ENCODE peak calls at places on chromosomes 3 and 15, in four cellular contexts. S, A, R and W are unnamed samples.
A peak's percentile ranks its signal among the peaks of the same experiment; 100 is the strongest.

GRCh38 chr3:50610181-50610971 is 1.2 kb downstream of the CISH start:
- DNase-seq in S (no peak), R (no peak), A (no peak), W (no peak)

GRCh38 chr3:186953011-186953487 is 22.7 kb downstream of the ST6GAL1 start:
- DNase-seq in A (no peak), R (peak; percentile 79), S (no peak), W (no peak)

GRCh38 chr3:10428393-10429091 is 76.8 kb downstream of the ATP2B2 start:
- DNase-seq in R (no peak), A (no peak), S (no peak), W (no peak)

GRCh38 chr3:113534365-113534764 is 2.0 kb downstream of the SIDT1 start:
- DNase-seq in A (no peak), S (no peak), R (no peak), W (no peak)

GRCh38 chr3:117626577-117626976 is 917.0 kb downstream of the TUSC7 start:
- DNase-seq in A (no peak), R (no peak), S (no peak), W (no peak)

GRCh38 chr3:99648496-99648895 is 10.1 kb downstream of the COL8A1 start:
- DNase-seq in S (no peak), A (no peak), R (no peak), W (no peak)

GRCh38 chr3:169026543-169027181 is 636.9 kb downstream of the MECOM start:
- DNase-seq in R (peak; percentile 96), S (peak; percentile 1), A (no peak), W (no peak)

GRCh38 chr15:89665449-89666146 is 10.3 kb upstream of the KIF7 start:
- DNase-seq in S (no peak), A (no peak), R (peak; percentile 36), W (peak; percentile 50)

GRCh38 chr3:30145281-30145680 is 461.1 kb upstream of the TGFBR2 start:
- DNase-seq in A (no peak), R (no peak), S (no peak), W (no peak)

GRCh38 chr3:143786229-143787199 is 61.8 kb downstream of the SLC9A9 start:
- DNase-seq in A (no peak), S (no peak), R (peak; percentile 47), W (no peak)

GRCh38 chr15:64247906-64248541 is 85.2 kb upstream of the PPIB start:
- DNase-seq in R (peak; percentile 95), S (peak; percentile 93), A (peak; percentile 45), W (peak; percentile 90)

GRCh38 chr3:16181361-16181760 is 6.9 kb downstream of the GALNT15 start:
- DNase-seq in R (no peak), S (no peak), A (no peak), W (no peak)

GRCh38 chr3:59759298-59760169 is 709.7 kb upstream of the CFAP20DC start:
- DNase-seq in S (peak; percentile 9), A (no peak), R (no peak), W (no peak)

GRCh38 chr3:17207019-17207418 is 322.3 kb downstream of the PLCL2 start:
- DNase-seq in A (no peak), R (no peak), S (no peak), W (no peak)

GRCh38 chr3:14338898-14339458 is 63.4 kb upstream of the SLC6A6 start:
- DNase-seq in S (no peak), R (no peak), A (no peak), W (no peak)

GRCh38 chr3:50154476-50154839 is 666 bp upstream of the SEMA3F start:
- DNase-seq in R (peak; percentile 47), S (no peak), A (peak; percentile 42), W (peak; percentile 48)

GRCh38 chr3:115822572-115822971 is 199.3 kb downstream of the GAP43 start:
- DNase-seq in A (no peak), S (peak; percentile 89), R (no peak), W (no peak)

GRCh38 chr3:8822141-8822540 is 52.7 kb upstream of the OXTR start:
- DNase-seq in S (no peak), A (no peak), R (no peak), W (no peak)

GRCh38 chr3:141851411-141851810 is 25.0 kb upstream of the ATP1B3 start:
- DNase-seq in R (peak; percentile 87), S (no peak), A (no peak), W (no peak)

DNA sequence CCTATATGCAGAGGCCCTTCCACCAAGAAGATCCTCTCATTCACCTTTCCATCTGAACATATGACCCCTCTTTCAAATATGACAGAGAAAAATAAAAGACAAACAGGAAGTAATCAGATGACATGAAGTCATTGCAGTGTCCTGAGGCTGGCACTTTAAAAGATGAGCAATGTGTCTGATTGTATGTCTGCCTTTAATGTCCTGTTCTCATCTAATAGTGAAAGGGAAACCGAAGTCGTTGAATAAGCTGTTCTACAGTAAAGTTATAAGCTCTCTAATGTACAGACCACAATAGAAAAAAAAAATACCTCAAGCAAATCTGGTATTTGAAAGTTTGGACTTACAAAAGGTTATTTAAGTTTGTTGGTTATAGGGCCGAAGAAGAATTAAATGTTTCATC is 243.0 kb downstream of the CLSTN2 start:
- DNase-seq in R (no peak), S (no peak), A (no peak), W (no peak)
- H3K27ac ChIP-seq in R (no peak overlapping the region), S (no peak overlapping the region), A (no peak overlapping the region), W (no peak overlapping the region)

DNA sequence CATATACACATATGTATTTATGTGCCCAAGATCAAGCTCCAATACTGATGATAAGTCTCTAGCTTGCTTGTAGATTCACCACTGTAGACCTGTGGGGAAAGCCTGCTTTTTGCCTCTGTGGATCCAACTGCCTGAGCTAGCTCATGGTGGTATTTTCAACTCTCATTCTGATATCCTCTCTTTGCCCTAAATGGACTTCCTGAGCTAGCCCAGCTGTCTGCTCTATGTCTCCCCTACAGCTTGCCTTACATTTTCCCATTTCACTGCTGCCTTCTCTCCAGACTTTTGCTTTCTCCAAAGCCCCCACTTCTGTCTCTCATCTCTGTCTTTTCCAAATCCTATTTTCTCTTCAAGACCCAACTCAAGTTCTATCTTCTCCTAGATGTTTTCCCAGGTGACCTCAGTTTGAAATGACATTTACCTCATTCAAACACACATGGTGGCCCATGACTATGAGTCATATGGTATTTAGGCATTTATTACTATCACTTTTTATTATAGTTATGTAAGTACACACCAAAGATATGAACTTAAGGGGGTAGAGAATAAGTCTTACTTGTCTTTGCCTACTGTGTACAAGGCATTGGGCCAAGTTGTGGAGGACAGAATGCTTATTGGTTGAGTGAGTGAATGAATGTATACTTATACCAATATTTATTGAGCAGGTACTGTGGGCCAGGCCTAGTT is 191.7 kb downstream of the NR1D2 start:
- DNase-seq in S (no peak), R (no peak), A (no peak), W (no peak)
- TF ChIP-seq JUN in S (no peak), R (no peak), A (no peak), W (no peak)

GRCh38 chr3:72818092-72818721 is 30.0 kb downstream of the SHQ1 start:
- DNase-seq in S (no peak), A (no peak), R (peak; percentile 54), W (peak; percentile 21)
- TF ChIP-seq CTCF in S (peak; percentile 71), A (peak; percentile 60), R (peak; percentile 47), W (peak; percentile 63)

DNA sequence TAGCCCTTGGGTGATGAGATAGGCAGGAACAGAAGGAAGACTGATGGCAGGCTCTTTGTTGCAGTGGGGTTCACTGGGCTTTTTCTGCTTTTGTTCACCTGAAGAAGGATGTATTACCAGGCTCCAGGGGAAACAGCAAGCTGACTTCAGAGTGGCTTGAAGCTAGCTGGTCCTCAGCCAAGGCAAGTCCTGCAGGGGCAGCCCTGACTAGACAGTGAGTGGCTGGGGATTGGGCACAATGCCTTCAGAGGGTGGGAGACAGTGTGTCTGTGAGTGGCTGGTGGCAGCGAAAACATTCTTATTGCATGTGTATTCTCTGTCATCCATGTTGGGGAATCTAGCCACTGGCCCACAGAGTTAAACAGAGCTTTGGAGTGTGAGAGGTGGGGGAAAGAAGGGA is 2.3 kb upstream of the TEX264 start:
- DNase-seq in S (no peak), A (no peak), R (no peak), W (no peak)
- H3K27ac ChIP-seq in S (no peak overlapping the region), A (no peak overlapping the region), R (no peak overlapping the region), W (peak overlapping the region; percentile 41)

GRCh38 chr3:25903371-25903770 is 113.5 kb downstream of the OXSM start:
- DNase-seq in R (no peak), A (no peak), S (no peak), W (no peak)

GRCh38 chr3:25901796-25902195 is 111.9 kb downstream of the OXSM start:
- DNase-seq in S (no peak), A (no peak), R (no peak), W (no peak)

GRCh38 chr3:25904248-25904647 is 114.4 kb downstream of the OXSM start:
- DNase-seq in A (no peak), S (no peak), R (no peak), W (no peak)

GRCh38 chr3:25900171-25900570 is 110.3 kb downstream of the OXSM start:
- DNase-seq in R (no peak), A (no peak), S (no peak), W (no peak)

DNA sequence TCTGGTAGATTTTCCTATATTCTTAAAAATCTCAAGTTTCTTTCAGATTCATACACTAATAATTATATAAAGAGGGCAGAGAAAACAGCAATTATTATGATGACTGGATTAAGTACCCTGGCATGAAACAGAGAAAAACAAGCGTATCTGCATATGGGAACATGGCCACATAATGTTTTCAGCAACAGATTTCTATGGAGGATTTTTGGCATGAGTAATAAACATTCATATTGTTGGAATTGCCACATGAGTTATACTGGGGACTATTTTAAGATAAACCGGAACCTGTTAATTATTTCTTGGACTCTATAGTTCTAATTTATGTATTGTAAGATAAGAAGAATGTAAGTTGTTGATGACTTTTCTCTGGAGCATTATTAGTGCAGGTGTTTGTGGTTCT is 112.7 kb downstream of the OXSM start:
- DNase-seq in A (no peak), S (no peak), R (no peak), W (no peak)
- TF ChIP-seq JUN in A (no peak), S (no peak), R (no peak), W (no peak)

GRCh38 chr3:126472277-126473006 is 3.2 kb downstream of the ZXDC start:
- DNase-seq in A (peak; percentile 54), S (peak; percentile 94), R (peak; percentile 88), W (peak; percentile 62)
- TF ChIP-seq CTCF in A (peak; percentile 17), S (peak; percentile 47), R (no peak), W (no peak)